ENCODE peak calls at places on chromosomes 13 and 19, in seven cellular contexts. M, G, B, Q, E, W and A are unnamed samples.

GRCh38 chr19:55464669-55465068 is at the start of gene C19orf85:
- DNase-seq in E (no peak), B (no peak), G (no peak), Q (no peak), W (no peak), M (no peak), A (no peak)

GRCh38 chr19:16359074-16359473 is 34.4 kb downstream of the KLF2 start:
- DNase-seq in E (peak), W (no peak), B (no peak), G (no peak), M (no peak), Q (no peak), A (no peak)

GRCh38 chr19:5038631-5039271 is 69.8 kb downstream of the KDM4B start:
- DNase-seq in E (no peak), M (peak), B (no peak), G (peak), W (no peak), Q (peak), A (peak)

GRCh38 chr19:19643158-19644053 is at the start of gene GMIP:
- DNase-seq in B (peak), Q (peak), M (peak), W (peak), G (peak), E (peak), A (peak)

GRCh38 chr19:7010722-7011593 is 10.3 kb downstream of the MBD3L2B start:
- DNase-seq in W (no peak), B (no peak), E (no peak), Q (no peak), M (no peak), G (no peak), A (no peak)

GRCh38 chr19:19137556-19138109 is 645 bp downstream of the TMEM161A start:
- DNase-seq in E (no peak), B (no peak), G (no peak), Q (no peak), M (no peak), W (no peak), A (no peak)

GRCh38 chr13:34155931-34156607 is 338.1 kb downstream of the RFC3 start:
- DNase-seq in Q (no peak), G (no peak), E (no peak), B (no peak), W (no peak), M (no peak), A (peak)

GRCh38 chr19:3116621-3117020 is 19.2 kb upstream of the GNA15 start:
- DNase-seq in M (no peak), W (no peak), E (no peak), G (no peak), Q (no peak), B (no peak), A (no peak)

GRCh38 chr13:113115363-113116205 is 7.0 kb upstream of the F10 start:
- DNase-seq in G (no peak), W (no peak), M (no peak), B (peak), Q (peak), E (no peak), A (no peak)